ENCODE peak calls at places on chromosomes 1 and 21, in six cellular contexts. C is mesothelial cell of epicardium, Z is fibroblast of villous mesenchyme, M is cardiac fibroblast, P is mammary epithelial cell, W is GM10248. O is an unnamed sample.
A peak's percentile ranks its signal among the peaks of the same experiment; 100 is the strongest.

GRCh38 chr1:25026304-25026703 is 96.2 kb upstream of the RUNX3 start:
- DNase-seq in Z (no peak), P (no peak), M (no peak), C (no peak), W (no peak), O (no peak)

GRCh38 chr1:80384037-80384830 is 1377.7 kb upstream of the ADGRL4 start:
- DNase-seq in C (no peak), Z (no peak), P (peak; percentile 58), M (peak; percentile 52), W (no peak), O (peak; percentile 68)

GRCh38 chr1:170284425-170284824 is 138.7 kb downstream of the NTMT2 start:
- DNase-seq in M (no peak), Z (no peak), C (no peak), P (no peak), W (no peak), O (no peak)

GRCh38 chr1:59195151-59195550 is 101.7 kb upstream of the FGGY start:
- DNase-seq in W (no peak), C (no peak), P (no peak), M (no peak), Z (no peak), O (no peak)

GRCh38 chr1:231106347-231106746 is 55.5 kb upstream of the TRIM67 start:
- DNase-seq in M (peak; percentile 81), W (no peak), P (no peak), C (no peak), Z (peak; percentile 48), O (no peak)

GRCh38 chr1:10252508-10252907 is 42.1 kb downstream of the KIF1B start:
- DNase-seq in Z (peak; percentile 84), P (peak; percentile 26), C (no peak), W (no peak), M (peak; percentile 47), O (peak; percentile 78)

GRCh38 chr1:162159515-162159914 is 90.0 kb downstream of the NOS1AP start:
- DNase-seq in Z (no peak), P (no peak), C (no peak), M (no peak), W (no peak), O (peak; percentile 36)

GRCh38 chr1:181730606-181731005 is 247.3 kb downstream of the CACNA1E start:
- DNase-seq in Z (no peak), P (no peak), C (no peak), M (no peak), W (no peak), O (no peak)

GRCh38 chr1:37673920-37674319 is 18.4 kb upstream of the CDCA8 start:
- DNase-seq in M (no peak), C (no peak), Z (no peak), W (no peak), P (no peak), O (no peak)

GRCh38 chr1:56967355-56967754 is 1.5 kb upstream of the C8B start:
- DNase-seq in M (no peak), Z (no peak), C (no peak), W (no peak), P (no peak), O (no peak)

GRCh38 chr1:56968878-56969495 is 3.2 kb upstream of the C8B start:
- DNase-seq in C (no peak), Z (no peak), P (peak; percentile 27), M (no peak), W (no peak), O (peak; percentile 66)

GRCh38 chr1:56965916-56966697 is at the start of gene C8B:
- DNase-seq in P (no peak), Z (no peak), M (no peak), C (no peak), W (no peak), O (no peak)

GRCh38 chr1:56966698-56966999 is 834 bp upstream of the C8B start:
- DNase-seq in M (no peak), Z (no peak), W (no peak), C (no peak), P (no peak), O (no peak)

GRCh38 chr1:56967900-56968832 is 2.4 kb upstream of the C8B start:
- DNase-seq in W (peak; percentile 11), P (no peak), Z (peak; percentile 2), M (peak; percentile 40), C (no peak), O (no peak)
- TF ChIP-seq CTCF in W (no peak), P (peak; percentile 35), Z (peak; percentile 45), M (peak; percentile 66), C (peak; percentile 74), O (no peak)

DNA sequence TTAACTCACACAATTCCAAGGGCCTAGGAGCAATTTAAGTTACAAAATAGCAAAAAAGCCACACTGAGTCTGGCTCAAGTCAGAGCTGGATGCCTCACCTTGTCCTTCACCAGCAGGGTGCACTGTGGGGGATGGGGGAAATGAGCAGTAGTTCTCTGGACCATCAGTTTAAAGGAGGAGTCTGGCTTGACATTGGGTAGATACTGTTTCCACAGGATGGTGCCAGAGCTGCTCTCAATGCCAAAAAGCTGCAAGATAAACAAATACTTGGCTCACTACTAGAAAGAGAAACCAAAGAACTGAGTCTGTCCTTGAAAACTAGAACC is 18.8 kb downstream of the EMC1 start:
- DNase-seq in W (no peak), Z (no peak), P (no peak), M (no peak), C (no peak), O (no peak)
- TF ChIP-seq CTCF in W (no peak), Z (peak; percentile 9), P (no peak), M (no peak), C (no peak), O (peak; percentile 15)

GRCh38 chr1:156601122-156601830 is at the start of gene GPATCH4:
- DNase-seq in Z (peak; percentile 90), C (peak; percentile 35), P (peak; percentile 81), M (peak; percentile 95), W (peak; percentile 78), O (peak; percentile 85)
- TF ChIP-seq CTCF in Z (no peak), C (no peak), P (no peak), M (no peak), W (no peak), O (no peak)

GRCh38 chr1:160606611-160607010 is 27.3 kb upstream of the CD84 start:
- DNase-seq in M (no peak), P (no peak), W (no peak), Z (no peak), C (no peak), O (no peak)

GRCh38 chr1:160608057-160608456 is 28.8 kb upstream of the CD84 start:
- DNase-seq in P (no peak), M (no peak), W (no peak), C (no peak), Z (no peak), O (no peak)

GRCh38 chr1:160608514-160608913 is 29.2 kb upstream of the CD84 start:
- DNase-seq in Z (no peak), P (no peak), W (no peak), M (no peak), C (no peak), O (no peak)

GRCh38 chr1:160605792-160606520 is 26.7 kb upstream of the CD84 start:
- DNase-seq in C (no peak), W (no peak), P (peak; percentile 17), Z (no peak), M (no peak), O (no peak)

DNA sequence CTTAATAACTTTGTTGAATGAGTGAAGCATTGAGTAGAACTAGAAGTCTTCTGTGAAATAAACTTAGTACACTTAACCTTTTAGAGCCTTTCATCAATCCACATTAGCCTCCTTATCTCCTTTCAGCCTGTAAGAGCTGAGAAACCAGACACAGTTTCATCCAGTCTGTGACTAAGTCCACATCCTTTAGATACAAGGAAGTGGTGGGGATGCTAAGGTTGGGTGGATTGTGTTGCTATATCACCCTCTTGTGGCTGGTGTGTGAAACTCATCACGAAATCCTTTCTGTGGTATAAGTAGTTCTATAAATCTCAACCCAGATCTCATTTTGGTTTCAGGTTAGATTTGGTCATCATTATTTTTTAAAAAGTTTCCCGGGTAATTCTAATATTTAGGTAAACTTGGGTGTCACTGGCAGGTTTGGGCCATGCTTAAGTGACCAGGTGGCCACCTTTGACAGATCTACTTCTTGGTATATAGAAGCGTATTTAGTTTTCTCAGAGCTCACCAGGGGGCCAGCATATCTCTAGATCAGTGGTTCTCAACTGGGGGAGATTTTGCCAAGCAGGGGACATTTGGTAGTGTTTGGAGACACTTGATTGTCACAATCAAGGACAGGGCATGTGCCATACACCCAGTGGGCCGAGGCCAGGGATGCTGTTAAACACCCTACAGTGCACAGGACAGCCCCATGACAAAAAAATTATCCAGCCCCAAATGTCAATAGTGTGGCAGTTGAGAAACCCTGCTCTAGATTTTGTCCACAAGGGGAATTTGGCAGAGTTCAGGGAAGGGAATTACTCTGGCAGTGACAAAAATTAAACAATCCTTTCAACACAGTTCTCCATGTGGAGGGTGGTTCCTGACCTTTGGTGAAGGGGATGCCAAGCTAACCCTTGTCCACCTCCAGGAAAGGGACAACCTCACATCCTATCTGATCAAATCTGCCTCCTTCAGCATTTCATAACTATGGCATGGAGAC is 28.0 kb upstream of the CD84 start:
- DNase-seq in P (peak; percentile 70), C (no peak), M (peak; percentile 83), W (peak; percentile 57), Z (peak; percentile 77), O (peak; percentile 88)
- TF ChIP-seq CTCF in P (peak; percentile 79), C (peak; percentile 55), M (peak; percentile 66), W (peak; percentile 64), Z (peak; percentile 78), O (peak; percentile 79)

GRCh38 chr21:15592271-15592860 is 137.4 kb upstream of the USP25 start:
- DNase-seq in W (peak; percentile 26), C (no peak), Z (peak; percentile 53), M (peak; percentile 75), P (peak; percentile 35), O (peak; percentile 62)
- TF ChIP-seq CTCF in W (peak; percentile 67), C (peak; percentile 51), Z (peak; percentile 54), M (peak; percentile 57), P (peak; percentile 50), O (peak; percentile 56)

DNA sequence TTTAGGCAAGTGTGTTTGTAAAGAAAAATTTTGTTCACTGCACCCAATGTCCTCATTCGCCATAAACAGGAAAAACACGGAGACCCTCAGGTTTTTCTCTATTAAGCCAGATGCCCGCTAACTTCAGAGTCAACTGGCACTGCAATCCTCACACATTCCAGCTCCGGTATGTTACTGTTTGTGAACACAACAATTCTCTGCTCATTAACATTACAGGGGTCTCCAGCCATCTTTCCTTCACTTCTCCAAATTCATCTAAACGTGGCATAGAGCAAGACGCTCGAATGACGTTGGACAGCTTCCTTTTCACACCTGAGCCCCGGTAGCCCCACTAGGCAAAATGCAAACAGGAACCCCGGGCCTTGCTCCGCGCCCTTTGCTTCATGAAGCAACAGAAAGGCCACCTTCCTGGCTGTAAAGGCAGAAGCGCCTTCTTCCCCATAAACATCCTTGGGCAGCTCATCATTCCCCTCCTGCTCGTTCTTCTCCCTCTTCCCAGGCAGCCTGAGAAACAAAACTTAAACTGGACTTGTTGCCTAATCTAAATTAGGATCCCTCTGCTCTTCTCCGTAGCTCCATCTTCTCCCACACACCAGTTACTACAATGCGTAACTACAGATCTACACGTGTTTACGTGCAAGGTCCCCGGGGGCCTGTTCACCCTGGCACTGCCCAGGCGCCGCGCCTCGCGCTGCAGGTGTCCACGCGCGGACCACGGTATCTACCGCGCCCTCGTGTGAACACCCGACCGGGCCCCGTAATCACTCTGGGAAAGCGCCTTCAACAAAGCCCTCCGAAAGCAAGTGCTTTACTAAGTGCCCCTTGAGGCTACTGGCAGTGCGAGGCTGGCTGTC is 1.2 kb downstream of the LBR start:
- DNase-seq in M (peak; percentile 44), W (peak; percentile 31), Z (peak; percentile 42), P (peak; percentile 48), C (no peak), O (peak; percentile 45)
- TF ChIP-seq CTCF in M (no peak), W (no peak), Z (no peak), P (no peak), C (no peak), O (no peak)

O was measured in epithelial cell of esophagus.